ENCODE peak calls at places on chromosomes 3 and 15, in ten cellular contexts. One of them, this sample, is unnamed.

GRCh38 chr15:85793641-85794597 is 806 bp downstream of the KLHL25 start:
- DNase-seq in upper lobe of left lung: peak; percentile 53
- DNase-seq in H1: no peak
- DNase-seq in SK-N-SH: peak; percentile 73
- DNase-seq in sigmoid colon: no peak
- DNase-seq in HepG2: peak; percentile 28
- DNase-seq in transverse colon: peak; percentile 53
- DNase-seq in suprapubic skin: no peak
- DNase-seq in GM12878: no peak
- DNase-seq in esophagus muscularis mucosa: no peak
- DNase-seq in this sample: peak; percentile 61

GRCh38 chr3:71565326-71565725 is 18.2 kb downstream of the FOXP1 start:
- DNase-seq in upper lobe of left lung: no peak
- DNase-seq in H1: no peak
- DNase-seq in SK-N-SH: no peak
- DNase-seq in sigmoid colon: no peak
- DNase-seq in HepG2: no peak
- DNase-seq in transverse colon: no peak
- DNase-seq in suprapubic skin: no peak
- DNase-seq in GM12878: no peak
- DNase-seq in esophagus muscularis mucosa: no peak
- DNase-seq in this sample: no peak

GRCh38 chr3:98741121-98741716 is 21.9 kb upstream of the ST3GAL6 start:
- DNase-seq in upper lobe of left lung: no peak
- DNase-seq in H1: no peak
- DNase-seq in SK-N-SH: no peak
- DNase-seq in sigmoid colon: no peak
- DNase-seq in HepG2: peak; percentile 27
- DNase-seq in transverse colon: no peak
- DNase-seq in suprapubic skin: no peak
- DNase-seq in GM12878: no peak
- DNase-seq in esophagus muscularis mucosa: no peak
- DNase-seq in this sample: no peak

GRCh38 chr3:195059471-195060216 is 211.3 kb downstream of the XXYLT1 start:
- DNase-seq in upper lobe of left lung: no peak
- DNase-seq in H1: no peak
- DNase-seq in SK-N-SH: no peak
- DNase-seq in sigmoid colon: peak; percentile 41
- DNase-seq in HepG2: peak; percentile 34
- DNase-seq in transverse colon: peak; percentile 43
- DNase-seq in suprapubic skin: no peak
- DNase-seq in GM12878: no peak
- DNase-seq in esophagus muscularis mucosa: no peak
- DNase-seq in this sample: no peak

GRCh38 chr15:79310985-79311900 is at the start of gene TMED3:
- DNase-seq in upper lobe of left lung: peak; percentile 79
- DNase-seq in H1: peak; percentile 86
- DNase-seq in SK-N-SH: peak; percentile 99
- DNase-seq in sigmoid colon: peak; percentile 75
- DNase-seq in HepG2: peak; percentile 85
- DNase-seq in transverse colon: peak; percentile 79
- DNase-seq in suprapubic skin: no peak
- DNase-seq in GM12878: peak; percentile 45
- DNase-seq in esophagus muscularis mucosa: peak; percentile 37
- DNase-seq in this sample: peak; percentile 77

GRCh38 chr15:44435893-44436667 is 8.7 kb downstream of the CTDSPL2 start:
- DNase-seq in upper lobe of left lung: no peak
- DNase-seq in H1: no peak
- DNase-seq in SK-N-SH: no peak
- DNase-seq in sigmoid colon: no peak
- DNase-seq in HepG2: no peak
- DNase-seq in transverse colon: no peak
- DNase-seq in suprapubic skin: no peak
- DNase-seq in GM12878: no peak
- DNase-seq in esophagus muscularis mucosa: no peak
- DNase-seq in this sample: no peak

GRCh38 chr3:61155701-61156292 is 95.5 kb downstream of the FHIT start:
- DNase-seq in upper lobe of left lung: no peak
- DNase-seq in H1: no peak
- DNase-seq in SK-N-SH: no peak
- DNase-seq in sigmoid colon: no peak
- DNase-seq in HepG2: no peak
- DNase-seq in transverse colon: no peak
- DNase-seq in suprapubic skin: no peak
- DNase-seq in GM12878: no peak
- DNase-seq in esophagus muscularis mucosa: no peak
- DNase-seq in this sample: peak; percentile 70

GRCh38 chr3:122681294-122682015 is 816 bp downstream of the PARP14 start:
- DNase-seq in upper lobe of left lung: peak; percentile 25
- DNase-seq in H1: peak; percentile 56
- DNase-seq in SK-N-SH: peak; percentile 21
- DNase-seq in sigmoid colon: no peak
- DNase-seq in HepG2: no peak
- DNase-seq in transverse colon: no peak
- DNase-seq in suprapubic skin: no peak
- DNase-seq in GM12878: no peak
- DNase-seq in esophagus muscularis mucosa: no peak
- DNase-seq in this sample: no peak

GRCh38 chr3:151816091-151816604 is 2.2 kb downstream of the AADAC start:
- DNase-seq in upper lobe of left lung: peak; percentile 59
- DNase-seq in H1: no peak
- DNase-seq in SK-N-SH: no peak
- DNase-seq in sigmoid colon: no peak
- DNase-seq in HepG2: peak; percentile 79
- DNase-seq in transverse colon: peak; percentile 14
- DNase-seq in suprapubic skin: no peak
- DNase-seq in GM12878: no peak
- DNase-seq in esophagus muscularis mucosa: no peak
- DNase-seq in this sample: peak; percentile 52

GRCh38 chr15:32936283-32936918 is 218.6 kb downstream of the GREM1 start:
- DNase-seq in upper lobe of left lung: no peak
- DNase-seq in H1: no peak
- DNase-seq in SK-N-SH: no peak
- DNase-seq in sigmoid colon: no peak
- DNase-seq in HepG2: peak; percentile 16
- DNase-seq in transverse colon: no peak
- DNase-seq in suprapubic skin: no peak
- DNase-seq in GM12878: no peak
- DNase-seq in esophagus muscularis mucosa: no peak
- DNase-seq in this sample: no peak

GRCh38 chr15:66253643-66254363 is at the start of gene MEGF11:
- DNase-seq in upper lobe of left lung: no peak
- DNase-seq in H1: peak; percentile 79
- DNase-seq in SK-N-SH: peak; percentile 88
- DNase-seq in sigmoid colon: no peak
- DNase-seq in HepG2: no peak
- DNase-seq in transverse colon: peak; percentile 13
- DNase-seq in suprapubic skin: no peak
- DNase-seq in GM12878: no peak
- DNase-seq in esophagus muscularis mucosa: no peak
- DNase-seq in this sample: no peak

GRCh38 chr3:50604628-50605588 is 6.7 kb downstream of the CISH start:
- DNase-seq in upper lobe of left lung: peak; percentile 81
- DNase-seq in H1: no peak
- DNase-seq in SK-N-SH: no peak
- DNase-seq in sigmoid colon: no peak
- DNase-seq in HepG2: no peak
- DNase-seq in transverse colon: peak; percentile 72
- DNase-seq in suprapubic skin: no peak
- DNase-seq in GM12878: no peak
- DNase-seq in esophagus muscularis mucosa: no peak
- DNase-seq in this sample: peak; percentile 87

GRCh38 chr15:82540055-82540983 is at the start of gene RPS17:
- DNase-seq in upper lobe of left lung: peak; percentile 97
- DNase-seq in H1: peak; percentile 99
- DNase-seq in SK-N-SH: peak; percentile 100
- DNase-seq in sigmoid colon: peak; percentile 98
- DNase-seq in HepG2: peak; percentile 88
- DNase-seq in transverse colon: peak; percentile 98
- DNase-seq in suprapubic skin: peak; percentile 97
- DNase-seq in GM12878: peak; percentile 85
- DNase-seq in esophagus muscularis mucosa: peak; percentile 98
- DNase-seq in this sample: peak; percentile 98

GRCh38 chr3:96300743-96301142 is 513.7 kb upstream of the EPHA6 start:
- DNase-seq in upper lobe of left lung: no peak
- DNase-seq in H1: no peak
- DNase-seq in SK-N-SH: no peak
- DNase-seq in sigmoid colon: no peak
- DNase-seq in HepG2: no peak
- DNase-seq in transverse colon: no peak
- DNase-seq in suprapubic skin: no peak
- DNase-seq in GM12878: no peak
- DNase-seq in esophagus muscularis mucosa: no peak
- DNase-seq in this sample: no peak

DNA sequence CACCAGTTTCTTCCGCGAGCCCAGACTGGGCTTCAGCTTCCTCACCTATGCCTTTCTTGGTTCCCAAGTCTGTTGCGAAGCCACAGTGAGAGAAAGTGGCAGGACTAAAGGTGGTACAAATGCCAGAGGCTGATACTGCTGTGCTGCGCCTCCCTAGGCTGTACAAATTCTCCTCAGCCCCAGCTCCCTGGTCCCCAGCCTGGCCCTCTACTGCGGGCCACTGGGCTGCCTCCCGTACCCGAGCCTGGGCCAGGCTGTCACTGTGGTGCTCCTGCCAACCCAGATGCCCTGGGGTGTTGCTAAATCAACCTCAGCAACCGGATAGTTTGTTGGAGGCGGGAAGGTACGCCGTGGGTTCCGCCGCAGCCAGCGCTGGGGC is 352 bp upstream of the TEX264 start:
- DNase-seq in upper lobe of left lung: no peak
- DNase-seq in H1: no peak
- DNase-seq in SK-N-SH: no peak
- DNase-seq in sigmoid colon: no peak
- DNase-seq in HepG2: no peak
- DNase-seq in transverse colon: no peak
- DNase-seq in suprapubic skin: peak; percentile 95
- DNase-seq in GM12878: no peak
- DNase-seq in esophagus muscularis mucosa: no peak
- DNase-seq in this sample: no peak
- TF ChIP-seq POLR2AphosphoS5 in upper lobe of left lung: no peak
- TF ChIP-seq POLR2AphosphoS5 in H1: no peak
- TF ChIP-seq POLR2AphosphoS5 in SK-N-SH: no peak
- TF ChIP-seq POLR2AphosphoS5 in sigmoid colon: no peak
- TF ChIP-seq POLR2AphosphoS5 in HepG2: no peak
- TF ChIP-seq POLR2AphosphoS5 in transverse colon: no peak
- TF ChIP-seq POLR2AphosphoS5 in suprapubic skin: peak; percentile 30
- TF ChIP-seq POLR2AphosphoS5 in GM12878: no peak
- TF ChIP-seq POLR2AphosphoS5 in esophagus muscularis mucosa: no peak
- TF ChIP-seq POLR2AphosphoS5 in this sample: no peak

DNA sequence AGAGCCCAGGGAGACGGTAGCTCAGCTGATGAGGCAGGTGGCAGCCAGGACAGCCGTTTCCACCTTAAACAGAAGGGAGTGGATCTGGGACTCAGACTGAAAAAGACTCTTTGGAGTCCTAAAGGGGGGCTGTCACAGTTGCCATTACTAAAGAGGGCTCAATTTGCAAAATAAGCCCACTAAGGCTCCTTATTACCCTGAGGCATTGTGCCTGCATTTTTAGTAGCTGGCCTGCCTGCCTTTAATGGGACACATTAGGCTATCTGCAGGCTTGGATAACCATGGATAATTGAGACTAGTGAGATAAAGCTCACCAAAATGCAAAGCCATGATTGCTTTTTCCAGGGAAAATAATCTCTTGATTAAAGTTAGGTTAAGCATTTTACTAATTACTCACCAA is 8.7 kb downstream of the MAP3K13 start:
- DNase-seq in upper lobe of left lung: no peak
- DNase-seq in H1: no peak
- DNase-seq in SK-N-SH: peak; percentile 61
- DNase-seq in sigmoid colon: no peak
- DNase-seq in HepG2: no peak
- DNase-seq in transverse colon: no peak
- DNase-seq in suprapubic skin: no peak
- DNase-seq in GM12878: no peak
- DNase-seq in esophagus muscularis mucosa: no peak
- DNase-seq in this sample: no peak
- TF ChIP-seq EP300 in upper lobe of left lung: no peak
- TF ChIP-seq EP300 in H1: no peak
- TF ChIP-seq EP300 in SK-N-SH: no peak
- TF ChIP-seq EP300 in sigmoid colon: no peak
- TF ChIP-seq EP300 in HepG2: no peak
- TF ChIP-seq EP300 in transverse colon: no peak
- TF ChIP-seq EP300 in suprapubic skin: no peak
- TF ChIP-seq EP300 in GM12878: no peak
- TF ChIP-seq EP300 in esophagus muscularis mucosa: no peak
- TF ChIP-seq EP300 in this sample: no peak

GRCh38 chr15:31342781-31343626 is 16.4 kb downstream of the KLF13 start:
- DNase-seq in upper lobe of left lung: no peak
- DNase-seq in H1: no peak
- DNase-seq in SK-N-SH: peak; percentile 39
- DNase-seq in sigmoid colon: no peak
- DNase-seq in HepG2: no peak
- DNase-seq in transverse colon: no peak
- DNase-seq in suprapubic skin: no peak
- DNase-seq in GM12878: no peak
- DNase-seq in esophagus muscularis mucosa: no peak
- DNase-seq in this sample: no peak
- H3K4me1 ChIP-seq in upper lobe of left lung: peaks cover 100% of the 10 kb centered on the region
- H3K4me1 ChIP-seq in H1: peaks cover 5% of the 10 kb centered on the region
- H3K4me1 ChIP-seq in SK-N-SH: peaks cover 16% of the 10 kb centered on the region
- H3K4me1 ChIP-seq in sigmoid colon: peaks cover 86% of the 10 kb centered on the region
- H3K4me1 ChIP-seq in HepG2: peaks cover 30% of the 10 kb centered on the region
- H3K4me1 ChIP-seq in transverse colon: peaks cover 63% of the 10 kb centered on the region
- H3K4me1 ChIP-seq in suprapubic skin: peaks cover 100% of the 10 kb centered on the region
- H3K4me1 ChIP-seq in GM12878: peaks cover 88% of the 10 kb centered on the region
- H3K4me1 ChIP-seq in esophagus muscularis mucosa: peaks cover 100% of the 10 kb centered on the region
- H3K4me1 ChIP-seq in this sample: peaks cover 100% of the 10 kb centered on the region

GRCh38 chr15:31227235-31227634 is 99.4 kb upstream of the KLF13 start:
- DNase-seq in upper lobe of left lung: no peak
- DNase-seq in H1: no peak
- DNase-seq in SK-N-SH: no peak
- DNase-seq in sigmoid colon: no peak
- DNase-seq in HepG2: no peak
- DNase-seq in transverse colon: no peak
- DNase-seq in suprapubic skin: no peak
- DNase-seq in GM12878: no peak
- DNase-seq in esophagus muscularis mucosa: no peak
- DNase-seq in this sample: no peak

GRCh38 chr15:31226011-31226410 is 100.6 kb upstream of the KLF13 start:
- DNase-seq in upper lobe of left lung: no peak
- DNase-seq in H1: no peak
- DNase-seq in SK-N-SH: no peak
- DNase-seq in sigmoid colon: no peak
- DNase-seq in HepG2: no peak
- DNase-seq in transverse colon: no peak
- DNase-seq in suprapubic skin: no peak
- DNase-seq in GM12878: no peak
- DNase-seq in esophagus muscularis mucosa: no peak
- DNase-seq in this sample: no peak

GRCh38 chr15:31227954-31228542 is 98.6 kb upstream of the KLF13 start:
- DNase-seq in upper lobe of left lung: no peak
- DNase-seq in H1: no peak
- DNase-seq in SK-N-SH: no peak
- DNase-seq in sigmoid colon: no peak
- DNase-seq in HepG2: no peak
- DNase-seq in transverse colon: no peak
- DNase-seq in suprapubic skin: no peak
- DNase-seq in GM12878: no peak
- DNase-seq in esophagus muscularis mucosa: no peak
- DNase-seq in this sample: no peak

GRCh38 chr15:31223478-31224350 is 102.9 kb upstream of the KLF13 start:
- DNase-seq in upper lobe of left lung: peak; percentile 51
- DNase-seq in H1: peak; percentile 47
- DNase-seq in SK-N-SH: no peak
- DNase-seq in sigmoid colon: no peak
- DNase-seq in HepG2: no peak
- DNase-seq in transverse colon: no peak
- DNase-seq in suprapubic skin: no peak
- DNase-seq in GM12878: no peak
- DNase-seq in esophagus muscularis mucosa: no peak
- DNase-seq in this sample: peak; percentile 46

GRCh38 chr15:31225356-31225955 is 101.2 kb upstream of the KLF13 start:
- DNase-seq in upper lobe of left lung: no peak
- DNase-seq in H1: no peak
- DNase-seq in SK-N-SH: no peak
- DNase-seq in sigmoid colon: no peak
- DNase-seq in HepG2: no peak
- DNase-seq in transverse colon: no peak
- DNase-seq in suprapubic skin: no peak
- DNase-seq in GM12878: no peak
- DNase-seq in esophagus muscularis mucosa: no peak
- DNase-seq in this sample: no peak
- TF ChIP-seq POLR2AphosphoS5 in upper lobe of left lung: no peak
- TF ChIP-seq POLR2AphosphoS5 in H1: no peak
- TF ChIP-seq POLR2AphosphoS5 in SK-N-SH: no peak
- TF ChIP-seq POLR2AphosphoS5 in sigmoid colon: no peak
- TF ChIP-seq POLR2AphosphoS5 in HepG2: no peak
- TF ChIP-seq POLR2AphosphoS5 in transverse colon: no peak
- TF ChIP-seq POLR2AphosphoS5 in suprapubic skin: no peak
- TF ChIP-seq POLR2AphosphoS5 in GM12878: no peak
- TF ChIP-seq POLR2AphosphoS5 in esophagus muscularis mucosa: no peak
- TF ChIP-seq POLR2AphosphoS5 in this sample: no peak

This sample was measured in stomach.